ENCODE peak calls at places on chromosomes 7 and 10, in five cellular contexts. One of them, this sample, is unnamed.

GRCh38 chr10:88999629-89000028 is 9.0 kb downstream of the FAS start:
- DNase-seq in stomach: no peak
- DNase-seq in gastrocnemius medialis: no peak
- DNase-seq in HL-60: no peak
- DNase-seq in astrocyte: no peak
- DNase-seq in this sample: no peak

GRCh38 chr7:88638583-88638982 is 120.9 kb upstream of the ZNF804B start:
- DNase-seq in stomach: no peak
- DNase-seq in gastrocnemius medialis: no peak
- DNase-seq in HL-60: no peak
- DNase-seq in astrocyte: no peak
- DNase-seq in this sample: no peak

GRCh38 chr10:102419561-102420442 is 834 bp upstream of the FBXL15 start:
- DNase-seq in stomach: peak
- DNase-seq in gastrocnemius medialis: no peak
- DNase-seq in HL-60: peak
- DNase-seq in astrocyte: no peak
- DNase-seq in this sample: peak

GRCh38 chr10:91758303-91759146 is 39.7 kb upstream of the TNKS2 start:
- DNase-seq in stomach: no peak
- DNase-seq in gastrocnemius medialis: no peak
- DNase-seq in HL-60: peak
- DNase-seq in astrocyte: peak
- DNase-seq in this sample: no peak

GRCh38 chr10:61286695-61287094 is 166.5 kb downstream of the TMEM26 start:
- DNase-seq in stomach: no peak
- DNase-seq in gastrocnemius medialis: no peak
- DNase-seq in HL-60: no peak
- DNase-seq in astrocyte: no peak
- DNase-seq in this sample: no peak

GRCh38 chr7:2713370-2713769 is 25.4 kb downstream of the AMZ1 start:
- DNase-seq in stomach: no peak
- DNase-seq in gastrocnemius medialis: no peak
- DNase-seq in HL-60: no peak
- DNase-seq in astrocyte: no peak
- DNase-seq in this sample: no peak

GRCh38 chr10:35268791-35269257 is 67.5 kb upstream of the CCNY start:
- DNase-seq in stomach: no peak
- DNase-seq in gastrocnemius medialis: no peak
- DNase-seq in HL-60: no peak
- DNase-seq in astrocyte: peak
- DNase-seq in this sample: no peak

GRCh38 chr7:135748770-135749169 is at the start of gene FAM180A:
- DNase-seq in stomach: no peak
- DNase-seq in gastrocnemius medialis: peak
- DNase-seq in HL-60: no peak
- DNase-seq in astrocyte: peak
- DNase-seq in this sample: peak

GRCh38 chr7:11328309-11328708 is 354.6 kb downstream of the PHF14 start:
- DNase-seq in stomach: no peak
- DNase-seq in gastrocnemius medialis: no peak
- DNase-seq in HL-60: no peak
- DNase-seq in astrocyte: peak
- DNase-seq in this sample: no peak

GRCh38 chr10:2137549-2138174 is 400.3 kb upstream of the ADARB2 start:
- DNase-seq in stomach: no peak
- DNase-seq in gastrocnemius medialis: no peak
- DNase-seq in HL-60: peak
- DNase-seq in astrocyte: no peak
- DNase-seq in this sample: peak

GRCh38 chr7:4861673-4862072 is at the start of gene PAPOLB:
- DNase-seq in stomach: no peak
- DNase-seq in gastrocnemius medialis: no peak
- DNase-seq in HL-60: no peak
- DNase-seq in astrocyte: no peak
- DNase-seq in this sample: no peak

GRCh38 chr10:64814201-64814600 is 1293.0 kb downstream of the REEP3 start:
- DNase-seq in stomach: no peak
- DNase-seq in gastrocnemius medialis: no peak
- DNase-seq in HL-60: no peak
- DNase-seq in astrocyte: no peak
- DNase-seq in this sample: no peak

GRCh38 chr10:119135517-119135890 is 30.0 kb downstream of the SFXN4 start:
- DNase-seq in stomach: no peak
- DNase-seq in gastrocnemius medialis: no peak
- DNase-seq in HL-60: peak
- DNase-seq in astrocyte: no peak
- DNase-seq in this sample: no peak
- H3K4me3 ChIP-seq in stomach: no peak
- H3K4me3 ChIP-seq in gastrocnemius medialis: no peak
- H3K4me3 ChIP-seq in HL-60: no peak
- H3K4me3 ChIP-seq in astrocyte: no peak
- H3K4me3 ChIP-seq in this sample: no peak

DNA sequence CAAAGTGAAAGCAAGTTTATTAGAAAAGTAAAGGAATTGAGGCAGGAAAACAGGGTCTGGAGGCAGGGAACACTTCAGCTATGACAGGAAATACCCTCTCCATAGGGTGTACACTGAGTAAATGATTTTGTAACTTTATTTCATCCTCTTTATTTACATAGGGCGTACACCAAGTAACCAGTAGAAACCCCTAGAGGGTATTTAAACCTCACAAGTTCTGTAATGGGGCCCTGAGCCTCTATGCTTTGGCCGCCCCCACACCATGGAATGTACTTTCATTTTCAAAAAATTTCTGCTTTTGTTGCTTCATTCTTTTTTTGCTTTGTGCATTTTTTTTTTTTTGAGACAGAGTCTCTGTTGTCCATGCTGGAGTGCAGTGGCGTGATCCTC is 1.4 kb upstream of the PSMG3 start:
- DNase-seq in stomach: no peak
- DNase-seq in gastrocnemius medialis: no peak
- DNase-seq in HL-60: no peak
- DNase-seq in astrocyte: peak
- DNase-seq in this sample: peak
- H3K4me3 ChIP-seq in stomach: peak
- H3K4me3 ChIP-seq in gastrocnemius medialis: peak
- H3K4me3 ChIP-seq in HL-60: no peak
- H3K4me3 ChIP-seq in astrocyte: peak
- H3K4me3 ChIP-seq in this sample: peak

GRCh38 chr7:143882020-143882610 is 19.9 kb downstream of the TCAF1 start:
- DNase-seq in stomach: no peak
- DNase-seq in gastrocnemius medialis: peak
- DNase-seq in HL-60: no peak
- DNase-seq in astrocyte: peak
- DNase-seq in this sample: peak
- H3K4me3 ChIP-seq in stomach: peak
- H3K4me3 ChIP-seq in gastrocnemius medialis: peak
- H3K4me3 ChIP-seq in HL-60: no peak
- H3K4me3 ChIP-seq in astrocyte: peak
- H3K4me3 ChIP-seq in this sample: peak

DNA sequence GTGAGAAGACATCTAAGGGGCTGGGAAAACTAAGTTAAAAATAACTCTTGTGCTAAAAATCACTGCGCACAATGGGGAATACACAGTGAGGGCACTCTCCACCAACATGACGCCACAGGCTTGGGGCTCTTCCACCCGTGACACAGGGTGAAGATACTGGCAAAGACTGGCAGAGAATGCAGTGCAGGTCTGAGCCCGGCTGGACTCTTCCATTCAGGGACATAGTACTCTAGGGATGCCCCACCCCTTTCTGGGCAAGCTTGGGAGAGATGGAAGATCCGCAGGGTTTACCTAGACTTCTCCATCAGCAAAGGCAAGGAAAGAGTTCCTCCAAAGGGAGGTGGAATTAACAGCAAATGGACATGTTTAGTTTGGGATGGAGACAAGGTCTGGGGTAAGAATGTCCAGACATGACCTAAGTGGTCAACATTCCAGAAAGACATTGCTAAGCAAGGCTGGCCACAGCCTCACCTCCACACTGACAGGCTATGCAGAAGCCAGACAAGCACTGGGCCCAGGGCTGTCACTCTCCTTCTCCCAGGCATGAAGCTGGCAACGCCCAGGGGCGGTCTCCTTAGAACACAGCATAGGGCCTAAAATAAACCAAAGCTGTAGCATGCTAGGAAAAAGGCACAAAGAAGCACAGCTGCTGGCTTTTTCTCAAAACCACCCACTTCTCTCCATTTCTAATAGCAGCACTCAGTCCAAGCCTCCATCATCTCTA is 28.1 kb downstream of the XPNPEP1 start:
- DNase-seq in stomach: peak
- DNase-seq in gastrocnemius medialis: no peak
- DNase-seq in HL-60: no peak
- DNase-seq in astrocyte: peak
- DNase-seq in this sample: peak
- H3K4me3 ChIP-seq in stomach: no peak
- H3K4me3 ChIP-seq in gastrocnemius medialis: no peak
- H3K4me3 ChIP-seq in HL-60: no peak
- H3K4me3 ChIP-seq in astrocyte: no peak
- H3K4me3 ChIP-seq in this sample: no peak

DNA sequence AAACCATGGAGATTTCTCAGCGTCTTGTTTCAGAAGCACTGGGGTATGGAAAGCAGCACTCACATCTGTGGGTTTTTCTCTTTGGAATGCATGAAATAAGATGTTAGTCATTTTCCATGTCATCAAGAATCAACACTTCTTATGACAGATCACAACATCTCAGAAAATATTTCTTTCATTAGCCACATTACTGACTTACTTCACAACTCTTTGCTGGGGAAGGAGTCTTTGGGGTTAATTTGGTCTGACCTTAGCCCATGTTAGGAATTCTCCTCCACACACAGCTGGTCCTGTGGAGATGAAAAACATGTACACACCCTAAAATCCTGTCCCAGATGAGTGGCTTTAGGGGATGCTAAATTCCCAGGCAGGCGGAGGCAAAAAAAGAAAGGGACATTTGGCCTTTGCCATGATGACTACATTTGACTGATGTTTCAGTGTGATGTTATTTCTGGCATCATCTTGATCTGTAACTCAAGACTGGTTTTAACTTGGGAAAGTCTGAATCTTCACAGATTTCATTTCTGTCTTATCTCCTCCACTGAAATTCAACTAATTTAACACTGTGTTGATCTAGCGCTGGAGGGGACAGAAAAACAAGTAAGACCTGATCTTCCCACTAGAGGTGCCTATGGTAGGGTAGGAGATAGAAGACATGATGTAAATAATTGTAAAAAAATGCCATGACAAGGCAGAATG is 363.2 kb downstream of the PRPF18 start:
- DNase-seq in stomach: no peak
- DNase-seq in gastrocnemius medialis: no peak
- DNase-seq in HL-60: no peak
- DNase-seq in astrocyte: peak
- DNase-seq in this sample: no peak
- H3K4me3 ChIP-seq in stomach: no peak
- H3K4me3 ChIP-seq in gastrocnemius medialis: no peak
- H3K4me3 ChIP-seq in HL-60: no peak
- H3K4me3 ChIP-seq in astrocyte: no peak
- H3K4me3 ChIP-seq in this sample: no peak

GRCh38 chr7:130921391-130922180 is 187.6 kb upstream of the KLF14 start:
- DNase-seq in stomach: peak
- DNase-seq in gastrocnemius medialis: no peak
- DNase-seq in HL-60: no peak
- DNase-seq in astrocyte: peak
- DNase-seq in this sample: peak
- H3K4me3 ChIP-seq in stomach: peak
- H3K4me3 ChIP-seq in gastrocnemius medialis: peak
- H3K4me3 ChIP-seq in HL-60: no peak
- H3K4me3 ChIP-seq in astrocyte: peak
- H3K4me3 ChIP-seq in this sample: peak

This sample was measured in MG63.